ENCODE peak calls at places on chromosomes 5 and 9, in five cellular contexts. B, O, M, T and L are unnamed samples.

GRCh38 chr9:96218821-96219614 is 83.0 kb downstream of the HSD17B3 start:
- DNase-seq in T (no peak), B (no peak), M (peak; percentile 19), O (no peak), L (no peak)

GRCh38 chr5:168085321-168086040 is 206.0 kb upstream of the WWC1 start:
- DNase-seq in M (no peak), B (no peak), T (no peak), O (no peak), L (peak; percentile 44)

GRCh38 chr9:19286634-19287188 is 56.2 kb downstream of the DENND4C start:
- DNase-seq in T (no peak), M (no peak), O (no peak), B (no peak), L (no peak)

GRCh38 chr5:71948206-71948605 is 159.1 kb upstream of the MAP1B start:
- DNase-seq in M (no peak), B (no peak), T (no peak), O (no peak), L (no peak)

GRCh38 chr5:4295663-4296339 is 700.2 kb downstream of the IRX1 start:
- DNase-seq in O (no peak), T (peak; percentile 86), B (peak; percentile 20), M (no peak), L (no peak)

GRCh38 chr5:36305571-36306326 is 4.0 kb upstream of the RANBP3L start:
- DNase-seq in T (no peak), B (no peak), O (peak; percentile 23), M (peak; percentile 44), L (peak; percentile 83)

GRCh38 chr5:72347801-72348305 is 27.7 kb downstream of the PTCD2 start:
- DNase-seq in M (no peak), T (no peak), B (no peak), O (no peak), L (peak; percentile 94)

GRCh38 chr5:170597876-170598275 is 94.1 kb downstream of the KCNIP1 start:
- DNase-seq in M (no peak), O (no peak), B (no peak), T (no peak), L (no peak)

GRCh38 chr9:132873403-132873802 is 4.7 kb downstream of the AK8 start:
- DNase-seq in B (no peak), T (no peak), M (no peak), O (no peak), L (no peak)

GRCh38 chr5:23506329-23507236 is 826 bp upstream of the PRDM9 start:
- DNase-seq in B (no peak), O (no peak), M (no peak), T (peak; percentile 67), L (no peak)

GRCh38 chr5:74386571-74387334 is 253.8 kb downstream of the ENC1 start:
- DNase-seq in O (no peak), T (no peak), M (no peak), B (no peak), L (no peak)

GRCh38 chr5:143524338-143524929 is 120.9 kb upstream of the NR3C1 start:
- DNase-seq in M (no peak), O (no peak), B (no peak), T (no peak), L (peak; percentile 26)

GRCh38 chr9:111148994-111149759 is 110.9 kb upstream of the LPAR1 start:
- DNase-seq in O (peak; percentile 23), B (no peak), M (peak; percentile 15), T (no peak), L (peak; percentile 11)

GRCh38 chr5:93062548-93062947 is 518.5 kb downstream of the NR2F1-AS1 start:
- DNase-seq in T (no peak), M (no peak), B (no peak), O (no peak), L (no peak)

GRCh38 chr5:178312900-178313299 is 80.3 kb upstream of the PHYKPL start:
- DNase-seq in O (no peak), T (no peak), M (peak; percentile 27), B (no peak), L (no peak)

GRCh38 chr5:157546456-157547100 is 29.0 kb downstream of the ADAM19 start:
- DNase-seq in T (no peak), M (peak; percentile 40), O (no peak), B (no peak), L (no peak)

GRCh38 chr5:179377421-179378115 is 32.3 kb upstream of the ADAMTS2 start:
- DNase-seq in O (no peak), B (no peak), T (no peak), M (no peak), L (no peak)

GRCh38 chr9:14238518-14238917 is 75.4 kb downstream of the NFIB start:
- DNase-seq in O (no peak), T (peak; percentile 15), M (no peak), B (no peak), L (peak; percentile 46)

GRCh38 chr5:59186623-59187022 is 603.7 kb downstream of the RAB3C start:
- DNase-seq in M (no peak), O (no peak), T (no peak), B (no peak), L (no peak)

GRCh38 chr9:99259231-99259918 is 37.3 kb downstream of the SEC61B start:
- DNase-seq in T (no peak), M (peak; percentile 85), B (peak; percentile 21), O (peak; percentile 99), L (peak; percentile 26)

GRCh38 chr5:132363431-132364112 is 5.9 kb upstream of the SLC22A5 start:
- DNase-seq in T (no peak), B (peak; percentile 50), M (no peak), O (peak; percentile 90), L (peak; percentile 88)

GRCh38 chr9:133713960-133714495 is 24.1 kb downstream of the SARDH start:
- DNase-seq in O (peak; percentile 3), T (no peak), B (no peak), M (no peak), L (no peak)

GRCh38 chr9:36847781-36848673 is 186.0 kb downstream of the PAX5 start:
- DNase-seq in T (peak; percentile 89), O (no peak), B (no peak), M (no peak), L (no peak)

GRCh38 chr5:1668141-1668721 is 131.4 kb downstream of the MRPL36 start:
- DNase-seq in O (no peak), B (peak; percentile 54), M (no peak), T (peak; percentile 44), L (no peak)

GRCh38 chr9:122190597-122191381 is 31.1 kb downstream of the MORN5 start:
- DNase-seq in M (no peak), B (no peak), T (no peak), O (no peak), L (no peak)

GRCh38 chr5:133373121-133373870 is 239.0 kb downstream of the FSTL4 start:
- DNase-seq in O (no peak), M (no peak), B (no peak), T (no peak), L (no peak)

GRCh38 chr5:123344819-123345426 is 78.3 kb downstream of the CEP120 start:
- DNase-seq in M (no peak), O (no peak), T (peak; percentile 59), B (no peak), L (peak; percentile 84)

GRCh38 chr5:57718155-57718554 is 235.5 kb upstream of the ACTBL2 start:
- DNase-seq in O (no peak), T (no peak), B (no peak), M (no peak), L (no peak)

GRCh38 chr5:174532453-174533126 is 191.8 kb upstream of the MSX2 start:
- DNase-seq in M (peak; percentile 52), T (peak; percentile 89), B (peak; percentile 84), O (peak; percentile 44), L (peak; percentile 96)

GRCh38 chr5:110880413-110880812 is 141.6 kb downstream of the SLC25A46 start:
- DNase-seq in O (no peak), T (no peak), B (no peak), M (no peak), L (peak; percentile 92)

GRCh38 chr5:172303090-172303995 is 19.8 kb upstream of the UBTD2 start:
- DNase-seq in B (no peak), T (no peak), O (no peak), M (no peak), L (peak; percentile 29)

GRCh38 chr5:2746642-2747041 is 4.8 kb downstream of the IRX2 start:
- DNase-seq in B (no peak), O (no peak), T (no peak), M (no peak), L (no peak)
- H3K4me3 ChIP-seq in B (no peak overlapping the region), O (no peak overlapping the region), T (no peak overlapping the region), M (no peak overlapping the region), L (no peak overlapping the region)

GRCh38 chr9:126650830-126651341 is 37.2 kb downstream of the LMX1B start:
- DNase-seq in O (no peak), T (no peak), B (no peak), M (no peak), L (no peak)
- H3K27me3 ChIP-seq in O (peaks cover 10% of the 10 kb centered on the region), T (peaks cover 94% of the 10 kb centered on the region), B (peaks cover 4% of the 10 kb centered on the region), M (no peaks in the 10 kb centered on the region), L (peaks cover 72% of the 10 kb centered on the region)

GRCh38 chr9:116686693-116687073 is 422 bp upstream of the TRIM32 start:
- DNase-seq in T (no peak), B (no peak), M (no peak), O (no peak), L (peak; percentile 48)

GRCh38 chr9:116686135-116686534 is 970 bp upstream of the TRIM32 start:
- DNase-seq in M (no peak), O (no peak), B (no peak), T (no peak), L (no peak)

GRCh38 chr9:116689117-116689516 is 2.0 kb downstream of the TRIM32 start:
- DNase-seq in M (no peak), O (no peak), B (no peak), T (no peak), L (no peak)

GRCh38 chr9:116687074-116687761 is at the start of gene TRIM32:
- DNase-seq in M (peak; percentile 96), O (peak; percentile 92), B (peak; percentile 97), T (peak; percentile 94), L (peak; percentile 96)

GRCh38 chr9:116687762-116688160 is 656 bp downstream of the TRIM32 start:
- DNase-seq in M (no peak), O (no peak), B (peak; percentile 26), T (peak; percentile 13), L (peak; percentile 40)
- H3K4me1 ChIP-seq in M (peaks cover 12% of the 10 kb centered on the region), O (peaks cover 43% of the 10 kb centered on the region), B (peaks cover 30% of the 10 kb centered on the region), T (no peaks in the 10 kb centered on the region), L (peaks cover 25% of the 10 kb centered on the region)

GRCh38 chr5:176548967-176549444 is at the start of gene CDHR2:
- DNase-seq in O (no peak), T (no peak), M (no peak), B (no peak), L (no peak)
- H3K4me3 ChIP-seq in O (no peak within 1 kb of the TSS), T (no peak within 1 kb of the TSS), M (no peak within 1 kb of the TSS), B (no peak within 1 kb of the TSS), L (no peak within 1 kb of the TSS)

GRCh38 chr5:159045165-159045811 is 54.4 kb downstream of the EBF1 start:
- DNase-seq in O (no peak), T (no peak), B (no peak), M (no peak), L (no peak)

GRCh38 chr5:159043551-159043950 is 56.2 kb downstream of the EBF1 start:
- DNase-seq in O (no peak), T (no peak), B (no peak), M (no peak), L (no peak)

GRCh38 chr5:159038907-159039306 is 60.8 kb downstream of the EBF1 start:
- DNase-seq in O (no peak), M (no peak), B (no peak), T (no peak), L (peak; percentile 82)

GRCh38 chr5:159041754-159042153 is 58.0 kb downstream of the EBF1 start:
- DNase-seq in O (no peak), T (no peak), B (no peak), M (no peak), L (no peak)

GRCh38 chr5:159040181-159040580 is 59.5 kb downstream of the EBF1 start:
- DNase-seq in T (no peak), M (no peak), O (no peak), B (no peak), L (no peak)
- H3K27me3 ChIP-seq in T (peaks cover 4% of the 10 kb centered on the region), M (no peaks in the 10 kb centered on the region), O (no peaks in the 10 kb centered on the region), B (no peaks in the 10 kb centered on the region), L (no peaks in the 10 kb centered on the region)